ENCODE peak calls at places on chromosomes 1 and 21, in eight cellular contexts. One of them, this sample, is unnamed.

GRCh38 chr1:206909167-206909882 is 12.1 kb downstream of the IL24 start:
- DNase-seq in IMR-90: no peak
- DNase-seq in astrocyte of the spinal cord: no peak
- DNase-seq in CD4-positive, alpha-beta T cell: peak; percentile 67
- DNase-seq in transverse colon: peak; percentile 76
- DNase-seq in fibroblast of the aortic adventitia: no peak
- DNase-seq in left lung: peak; percentile 78
- DNase-seq in endothelial cell of umbilical vein: no peak
- DNase-seq in this sample: no peak

GRCh38 chr1:119372493-119373086 is 4.0 kb downstream of the HAO2 start:
- DNase-seq in astrocyte of the spinal cord: no peak
- DNase-seq in transverse colon: peak; percentile 55
- DNase-seq in fibroblast of the aortic adventitia: peak; percentile 27
- DNase-seq in IMR-90: no peak
- DNase-seq in left lung: no peak
- DNase-seq in CD4-positive, alpha-beta T cell: no peak
- DNase-seq in endothelial cell of umbilical vein: no peak
- DNase-seq in this sample: peak; percentile 39

GRCh38 chr21:18499761-18500376 is 96.3 kb upstream of the TMPRSS15 start:
- DNase-seq in CD4-positive, alpha-beta T cell: no peak
- DNase-seq in IMR-90: peak; percentile 13
- DNase-seq in fibroblast of the aortic adventitia: peak; percentile 52
- DNase-seq in transverse colon: peak; percentile 12
- DNase-seq in left lung: no peak
- DNase-seq in endothelial cell of umbilical vein: peak; percentile 35
- DNase-seq in astrocyte of the spinal cord: peak; percentile 65
- DNase-seq in this sample: peak; percentile 4

GRCh38 chr1:210321552-210321951 is 7.2 kb upstream of the HHAT start:
- DNase-seq in IMR-90: no peak
- DNase-seq in fibroblast of the aortic adventitia: no peak
- DNase-seq in astrocyte of the spinal cord: no peak
- DNase-seq in left lung: no peak
- DNase-seq in CD4-positive, alpha-beta T cell: no peak
- DNase-seq in endothelial cell of umbilical vein: no peak
- DNase-seq in transverse colon: no peak
- DNase-seq in this sample: no peak

GRCh38 chr1:74010206-74010605 is 187.8 kb downstream of the LRRIQ3 start:
- DNase-seq in astrocyte of the spinal cord: no peak
- DNase-seq in CD4-positive, alpha-beta T cell: no peak
- DNase-seq in fibroblast of the aortic adventitia: no peak
- DNase-seq in left lung: no peak
- DNase-seq in IMR-90: no peak
- DNase-seq in endothelial cell of umbilical vein: no peak
- DNase-seq in transverse colon: no peak
- DNase-seq in this sample: no peak

GRCh38 chr1:88973520-88974137 is 18.8 kb downstream of the KYAT3 start:
- DNase-seq in transverse colon: no peak
- DNase-seq in IMR-90: peak; percentile 54
- DNase-seq in left lung: no peak
- DNase-seq in astrocyte of the spinal cord: peak; percentile 68
- DNase-seq in fibroblast of the aortic adventitia: peak; percentile 74
- DNase-seq in CD4-positive, alpha-beta T cell: no peak
- DNase-seq in endothelial cell of umbilical vein: peak; percentile 55
- DNase-seq in this sample: peak; percentile 50

GRCh38 chr1:62426238-62426637 is 10.6 kb upstream of the USP1 start:
- DNase-seq in transverse colon: no peak
- DNase-seq in left lung: no peak
- DNase-seq in astrocyte of the spinal cord: no peak
- DNase-seq in CD4-positive, alpha-beta T cell: no peak
- DNase-seq in endothelial cell of umbilical vein: no peak
- DNase-seq in IMR-90: no peak
- DNase-seq in fibroblast of the aortic adventitia: no peak
- DNase-seq in this sample: no peak

GRCh38 chr1:226109829-226110248 is 47.3 kb downstream of the H3-3A start:
- DNase-seq in astrocyte of the spinal cord: peak; percentile 77
- DNase-seq in left lung: peak; percentile 92
- DNase-seq in IMR-90: peak; percentile 70
- DNase-seq in transverse colon: peak; percentile 91
- DNase-seq in endothelial cell of umbilical vein: peak; percentile 72
- DNase-seq in CD4-positive, alpha-beta T cell: peak; percentile 78
- DNase-seq in fibroblast of the aortic adventitia: peak; percentile 67
- DNase-seq in this sample: peak; percentile 65

GRCh38 chr1:166947398-166948043 is 27.8 kb downstream of the ILDR2 start:
- DNase-seq in astrocyte of the spinal cord: peak; percentile 83
- DNase-seq in transverse colon: peak; percentile 14
- DNase-seq in CD4-positive, alpha-beta T cell: no peak
- DNase-seq in IMR-90: peak; percentile 28
- DNase-seq in endothelial cell of umbilical vein: peak; percentile 24
- DNase-seq in left lung: peak; percentile 42
- DNase-seq in fibroblast of the aortic adventitia: peak; percentile 35
- DNase-seq in this sample: peak; percentile 65

GRCh38 chr21:43826623-43826974 is 37.2 kb downstream of the RRP1 start:
- DNase-seq in astrocyte of the spinal cord: no peak
- DNase-seq in transverse colon: no peak
- DNase-seq in left lung: no peak
- DNase-seq in CD4-positive, alpha-beta T cell: no peak
- DNase-seq in endothelial cell of umbilical vein: no peak
- DNase-seq in IMR-90: no peak
- DNase-seq in fibroblast of the aortic adventitia: no peak
- DNase-seq in this sample: no peak

GRCh38 chr1:34916104-34916503 is 13.3 kb downstream of the DLGAP3 start:
- DNase-seq in IMR-90: no peak
- DNase-seq in fibroblast of the aortic adventitia: no peak
- DNase-seq in CD4-positive, alpha-beta T cell: no peak
- DNase-seq in left lung: no peak
- DNase-seq in astrocyte of the spinal cord: no peak
- DNase-seq in endothelial cell of umbilical vein: no peak
- DNase-seq in transverse colon: no peak
- DNase-seq in this sample: no peak

GRCh38 chr1:203354246-203354645 is 3.3 kb upstream of the FMOD start:
- DNase-seq in IMR-90: peak; percentile 90
- DNase-seq in CD4-positive, alpha-beta T cell: no peak
- DNase-seq in fibroblast of the aortic adventitia: peak; percentile 39
- DNase-seq in left lung: no peak
- DNase-seq in transverse colon: no peak
- DNase-seq in astrocyte of the spinal cord: peak; percentile 31
- DNase-seq in endothelial cell of umbilical vein: no peak
- DNase-seq in this sample: peak; percentile 57

GRCh38 chr1:241747992-241748391 is 95.9 kb downstream of the WDR64 start:
- DNase-seq in endothelial cell of umbilical vein: no peak
- DNase-seq in transverse colon: no peak
- DNase-seq in astrocyte of the spinal cord: no peak
- DNase-seq in CD4-positive, alpha-beta T cell: no peak
- DNase-seq in left lung: no peak
- DNase-seq in IMR-90: no peak
- DNase-seq in fibroblast of the aortic adventitia: no peak
- DNase-seq in this sample: no peak

GRCh38 chr1:89889336-89889640 is 68.5 kb downstream of the LRRC8D start:
- DNase-seq in fibroblast of the aortic adventitia: peak; percentile 55
- DNase-seq in endothelial cell of umbilical vein: no peak
- DNase-seq in CD4-positive, alpha-beta T cell: no peak
- DNase-seq in IMR-90: peak; percentile 39
- DNase-seq in transverse colon: no peak
- DNase-seq in left lung: no peak
- DNase-seq in astrocyte of the spinal cord: no peak
- DNase-seq in this sample: no peak

GRCh38 chr1:82260051-82260450 is 459.3 kb downstream of the ADGRL2 start:
- DNase-seq in astrocyte of the spinal cord: peak; percentile 17
- DNase-seq in left lung: no peak
- DNase-seq in CD4-positive, alpha-beta T cell: no peak
- DNase-seq in fibroblast of the aortic adventitia: peak; percentile 11
- DNase-seq in transverse colon: no peak
- DNase-seq in endothelial cell of umbilical vein: peak; percentile 65
- DNase-seq in IMR-90: no peak
- DNase-seq in this sample: no peak

GRCh38 chr1:214444159-214444939 is 107.1 kb downstream of the PTPN14 start:
- DNase-seq in left lung: no peak
- DNase-seq in endothelial cell of umbilical vein: no peak
- DNase-seq in fibroblast of the aortic adventitia: no peak
- DNase-seq in transverse colon: no peak
- DNase-seq in astrocyte of the spinal cord: no peak
- DNase-seq in CD4-positive, alpha-beta T cell: no peak
- DNase-seq in IMR-90: no peak
- DNase-seq in this sample: no peak

GRCh38 chr1:11157867-11158266 is 31.3 kb upstream of the ANGPTL7 start:
- DNase-seq in endothelial cell of umbilical vein: no peak
- DNase-seq in fibroblast of the aortic adventitia: peak; percentile 87
- DNase-seq in transverse colon: no peak
- DNase-seq in IMR-90: peak; percentile 54
- DNase-seq in astrocyte of the spinal cord: peak; percentile 23
- DNase-seq in CD4-positive, alpha-beta T cell: no peak
- DNase-seq in left lung: no peak
- DNase-seq in this sample: peak; percentile 88

GRCh38 chr1:183081402-183082110 is 58.3 kb downstream of the LAMC1 start:
- DNase-seq in left lung: no peak
- DNase-seq in astrocyte of the spinal cord: no peak
- DNase-seq in CD4-positive, alpha-beta T cell: no peak
- DNase-seq in fibroblast of the aortic adventitia: no peak
- DNase-seq in IMR-90: no peak
- DNase-seq in endothelial cell of umbilical vein: no peak
- DNase-seq in transverse colon: no peak
- DNase-seq in this sample: no peak

GRCh38 chr21:14488805-14489204 is 57.3 kb downstream of the SAMSN1 start:
- DNase-seq in fibroblast of the aortic adventitia: no peak
- DNase-seq in left lung: no peak
- DNase-seq in endothelial cell of umbilical vein: no peak
- DNase-seq in transverse colon: no peak
- DNase-seq in IMR-90: no peak
- DNase-seq in CD4-positive, alpha-beta T cell: no peak
- DNase-seq in astrocyte of the spinal cord: no peak
- DNase-seq in this sample: no peak

GRCh38 chr1:23556661-23557470 is 2.4 kb downstream of the ID3 start:
- DNase-seq in CD4-positive, alpha-beta T cell: peak; percentile 25
- DNase-seq in IMR-90: peak; percentile 86
- DNase-seq in endothelial cell of umbilical vein: peak; percentile 82
- DNase-seq in transverse colon: peak; percentile 64
- DNase-seq in astrocyte of the spinal cord: peak; percentile 82
- DNase-seq in left lung: no peak
- DNase-seq in fibroblast of the aortic adventitia: peak; percentile 75
- DNase-seq in this sample: peak; percentile 62

GRCh38 chr1:172851077-172851476 is 192.2 kb downstream of the FASLG start:
- DNase-seq in transverse colon: no peak
- DNase-seq in fibroblast of the aortic adventitia: no peak
- DNase-seq in CD4-positive, alpha-beta T cell: no peak
- DNase-seq in endothelial cell of umbilical vein: no peak
- DNase-seq in IMR-90: no peak
- DNase-seq in left lung: no peak
- DNase-seq in astrocyte of the spinal cord: no peak
- DNase-seq in this sample: peak; percentile 25

GRCh38 chr1:211336161-211336560 is 9.5 kb downstream of the TRAF5 start:
- DNase-seq in transverse colon: peak; percentile 72
- DNase-seq in CD4-positive, alpha-beta T cell: no peak
- DNase-seq in left lung: no peak
- DNase-seq in fibroblast of the aortic adventitia: no peak
- DNase-seq in astrocyte of the spinal cord: no peak
- DNase-seq in endothelial cell of umbilical vein: no peak
- DNase-seq in IMR-90: no peak
- DNase-seq in this sample: no peak

GRCh38 chr1:236258114-236258609 is 23.6 kb downstream of the ERO1B start:
- DNase-seq in CD4-positive, alpha-beta T cell: no peak
- DNase-seq in endothelial cell of umbilical vein: no peak
- DNase-seq in IMR-90: no peak
- DNase-seq in fibroblast of the aortic adventitia: no peak
- DNase-seq in left lung: no peak
- DNase-seq in transverse colon: no peak
- DNase-seq in astrocyte of the spinal cord: no peak
- DNase-seq in this sample: no peak

GRCh38 chr1:2322065-2322571 is 69.2 kb downstream of the MORN1 start:
- DNase-seq in endothelial cell of umbilical vein: peak; percentile 88
- DNase-seq in transverse colon: peak; percentile 60
- DNase-seq in astrocyte of the spinal cord: peak; percentile 95
- DNase-seq in CD4-positive, alpha-beta T cell: peak; percentile 13
- DNase-seq in left lung: peak; percentile 85
- DNase-seq in fibroblast of the aortic adventitia: peak; percentile 90
- DNase-seq in IMR-90: peak; percentile 80
- DNase-seq in this sample: peak; percentile 95
- TF ChIP-seq CTCF in endothelial cell of umbilical vein: no peak
- TF ChIP-seq CTCF in transverse colon: no peak
- TF ChIP-seq CTCF in astrocyte of the spinal cord: peak; percentile 13
- TF ChIP-seq CTCF in CD4-positive, alpha-beta T cell: no peak
- TF ChIP-seq CTCF in left lung: no peak
- TF ChIP-seq CTCF in fibroblast of the aortic adventitia: peak; percentile 10
- TF ChIP-seq CTCF in IMR-90: peak; percentile 16
- TF ChIP-seq CTCF in this sample: peak; percentile 16

GRCh38 chr1:18139198-18139981 is 31.8 kb downstream of the IGSF21 start:
- DNase-seq in left lung: no peak
- DNase-seq in transverse colon: no peak
- DNase-seq in endothelial cell of umbilical vein: no peak
- DNase-seq in IMR-90: no peak
- DNase-seq in CD4-positive, alpha-beta T cell: no peak
- DNase-seq in fibroblast of the aortic adventitia: no peak
- DNase-seq in astrocyte of the spinal cord: no peak
- DNase-seq in this sample: no peak
- TF ChIP-seq CTCF in left lung: no peak
- TF ChIP-seq CTCF in transverse colon: no peak
- TF ChIP-seq CTCF in endothelial cell of umbilical vein: no peak
- TF ChIP-seq CTCF in IMR-90: no peak
- TF ChIP-seq CTCF in CD4-positive, alpha-beta T cell: no peak
- TF ChIP-seq CTCF in fibroblast of the aortic adventitia: no peak
- TF ChIP-seq CTCF in astrocyte of the spinal cord: no peak
- TF ChIP-seq CTCF in this sample: no peak

GRCh38 chr1:179369751-179370341 is 4.1 kb downstream of the AXDND1 start:
- DNase-seq in left lung: no peak
- DNase-seq in astrocyte of the spinal cord: peak; percentile 80
- DNase-seq in CD4-positive, alpha-beta T cell: no peak
- DNase-seq in fibroblast of the aortic adventitia: peak; percentile 86
- DNase-seq in IMR-90: peak; percentile 77
- DNase-seq in endothelial cell of umbilical vein: peak; percentile 79
- DNase-seq in transverse colon: peak; percentile 13
- DNase-seq in this sample: peak; percentile 69
- TF ChIP-seq CTCF in left lung: peak; percentile 89
- TF ChIP-seq CTCF in astrocyte of the spinal cord: peak; percentile 49
- TF ChIP-seq CTCF in CD4-positive, alpha-beta T cell: peak; percentile 81
- TF ChIP-seq CTCF in fibroblast of the aortic adventitia: peak; percentile 58
- TF ChIP-seq CTCF in IMR-90: peak; percentile 75
- TF ChIP-seq CTCF in endothelial cell of umbilical vein: peak; percentile 47
- TF ChIP-seq CTCF in transverse colon: peak; percentile 81
- TF ChIP-seq CTCF in this sample: peak; percentile 69

GRCh38 chr1:2316451-2316940 is 74.9 kb downstream of the MORN1 start:
- DNase-seq in IMR-90: peak; percentile 47
- DNase-seq in transverse colon: no peak
- DNase-seq in CD4-positive, alpha-beta T cell: no peak
- DNase-seq in fibroblast of the aortic adventitia: no peak
- DNase-seq in astrocyte of the spinal cord: peak; percentile 45
- DNase-seq in left lung: no peak
- DNase-seq in endothelial cell of umbilical vein: no peak
- DNase-seq in this sample: no peak

GRCh38 chr1:2317230-2318065 is 73.9 kb downstream of the MORN1 start:
- DNase-seq in astrocyte of the spinal cord: no peak
- DNase-seq in IMR-90: no peak
- DNase-seq in left lung: no peak
- DNase-seq in transverse colon: no peak
- DNase-seq in CD4-positive, alpha-beta T cell: no peak
- DNase-seq in fibroblast of the aortic adventitia: no peak
- DNase-seq in endothelial cell of umbilical vein: no peak
- DNase-seq in this sample: no peak

GRCh38 chr1:2314297-2314802 is 77.0 kb downstream of the MORN1 start:
- DNase-seq in left lung: no peak
- DNase-seq in IMR-90: peak; percentile 36
- DNase-seq in astrocyte of the spinal cord: peak; percentile 50
- DNase-seq in transverse colon: peak; percentile 56
- DNase-seq in endothelial cell of umbilical vein: no peak
- DNase-seq in fibroblast of the aortic adventitia: peak; percentile 36
- DNase-seq in CD4-positive, alpha-beta T cell: no peak
- DNase-seq in this sample: peak; percentile 67

GRCh38 chr1:2314803-2315710 is 76.3 kb downstream of the MORN1 start:
- DNase-seq in CD4-positive, alpha-beta T cell: peak; percentile 68
- DNase-seq in fibroblast of the aortic adventitia: no peak
- DNase-seq in astrocyte of the spinal cord: peak; percentile 47
- DNase-seq in IMR-90: peak; percentile 39
- DNase-seq in transverse colon: peak; percentile 58
- DNase-seq in endothelial cell of umbilical vein: peak; percentile 29
- DNase-seq in left lung: peak; percentile 61
- DNase-seq in this sample: peak; percentile 50

GRCh38 chr1:2315711-2316450 is 75.5 kb downstream of the MORN1 start:
- DNase-seq in transverse colon: no peak
- DNase-seq in CD4-positive, alpha-beta T cell: no peak
- DNase-seq in IMR-90: no peak
- DNase-seq in left lung: no peak
- DNase-seq in fibroblast of the aortic adventitia: no peak
- DNase-seq in endothelial cell of umbilical vein: no peak
- DNase-seq in astrocyte of the spinal cord: no peak
- DNase-seq in this sample: no peak
- TF ChIP-seq CTCF in transverse colon: no peak
- TF ChIP-seq CTCF in CD4-positive, alpha-beta T cell: no peak
- TF ChIP-seq CTCF in IMR-90: no peak
- TF ChIP-seq CTCF in left lung: no peak
- TF ChIP-seq CTCF in fibroblast of the aortic adventitia: no peak
- TF ChIP-seq CTCF in endothelial cell of umbilical vein: no peak
- TF ChIP-seq CTCF in astrocyte of the spinal cord: no peak
- TF ChIP-seq CTCF in this sample: no peak